ENCODE peak calls at places on chromosome 11, in seven cellular contexts. One of them, this sample, is unnamed.

GRCh38 chr11:19793356-19793755 is 80.7 kb downstream of the NAV2 start:
- DNase-seq in activated CD4-positive, CD25-positive, alpha-beta regulatory T cell: no peak
- DNase-seq in hypothalamus: no peak
- DNase-seq in mesendoderm: no peak
- DNase-seq in amniotic stem cell: no peak
- DNase-seq in effector memory CD8-positive, alpha-beta T cell: no peak
- DNase-seq in astrocyte of the spinal cord: no peak
- DNase-seq in this sample: no peak

GRCh38 chr11:2885017-2885675 is 429 bp downstream of the CDKN1C start:
- DNase-seq in hypothalamus: peak
- DNase-seq in amniotic stem cell: no peak
- DNase-seq in activated CD4-positive, CD25-positive, alpha-beta regulatory T cell: no peak
- DNase-seq in mesendoderm: peak
- DNase-seq in effector memory CD8-positive, alpha-beta T cell: peak
- DNase-seq in astrocyte of the spinal cord: peak
- DNase-seq in this sample: no peak

GRCh38 chr11:16297332-16297731 is 59.0 kb downstream of the SOX6 start:
- DNase-seq in amniotic stem cell: no peak
- DNase-seq in effector memory CD8-positive, alpha-beta T cell: no peak
- DNase-seq in activated CD4-positive, CD25-positive, alpha-beta regulatory T cell: no peak
- DNase-seq in astrocyte of the spinal cord: no peak
- DNase-seq in mesendoderm: no peak
- DNase-seq in hypothalamus: no peak
- DNase-seq in this sample: no peak

GRCh38 chr11:120695426-120695825 is 183.9 kb downstream of the GRIK4 start:
- DNase-seq in mesendoderm: no peak
- DNase-seq in astrocyte of the spinal cord: no peak
- DNase-seq in hypothalamus: no peak
- DNase-seq in amniotic stem cell: no peak
- DNase-seq in effector memory CD8-positive, alpha-beta T cell: no peak
- DNase-seq in activated CD4-positive, CD25-positive, alpha-beta regulatory T cell: no peak
- DNase-seq in this sample: no peak

GRCh38 chr11:59208956-59209355 is 3.8 kb downstream of the MPEG1 start:
- DNase-seq in hypothalamus: no peak
- DNase-seq in mesendoderm: no peak
- DNase-seq in effector memory CD8-positive, alpha-beta T cell: no peak
- DNase-seq in amniotic stem cell: no peak
- DNase-seq in astrocyte of the spinal cord: peak
- DNase-seq in activated CD4-positive, CD25-positive, alpha-beta regulatory T cell: no peak
- DNase-seq in this sample: no peak

GRCh38 chr11:9527481-9528140 is 45.9 kb upstream of the WEE1 start:
- DNase-seq in effector memory CD8-positive, alpha-beta T cell: no peak
- DNase-seq in hypothalamus: no peak
- DNase-seq in astrocyte of the spinal cord: peak
- DNase-seq in activated CD4-positive, CD25-positive, alpha-beta regulatory T cell: no peak
- DNase-seq in mesendoderm: no peak
- DNase-seq in amniotic stem cell: no peak
- DNase-seq in this sample: no peak

GRCh38 chr11:71397328-71397860 is 50.8 kb downstream of the DHCR7 start:
- DNase-seq in hypothalamus: no peak
- DNase-seq in mesendoderm: no peak
- DNase-seq in effector memory CD8-positive, alpha-beta T cell: no peak
- DNase-seq in activated CD4-positive, CD25-positive, alpha-beta regulatory T cell: no peak
- DNase-seq in astrocyte of the spinal cord: no peak
- DNase-seq in amniotic stem cell: no peak
- DNase-seq in this sample: no peak

GRCh38 chr11:115920087-115920461 is 415.9 kb upstream of the CADM1 start:
- DNase-seq in activated CD4-positive, CD25-positive, alpha-beta regulatory T cell: no peak
- DNase-seq in mesendoderm: peak
- DNase-seq in hypothalamus: no peak
- DNase-seq in amniotic stem cell: no peak
- DNase-seq in effector memory CD8-positive, alpha-beta T cell: no peak
- DNase-seq in astrocyte of the spinal cord: peak
- DNase-seq in this sample: no peak

GRCh38 chr11:76769645-76770586 is 13.2 kb upstream of the TSKU start:
- DNase-seq in activated CD4-positive, CD25-positive, alpha-beta regulatory T cell: no peak
- DNase-seq in effector memory CD8-positive, alpha-beta T cell: no peak
- DNase-seq in astrocyte of the spinal cord: no peak
- DNase-seq in amniotic stem cell: no peak
- DNase-seq in hypothalamus: no peak
- DNase-seq in mesendoderm: peak
- DNase-seq in this sample: no peak

GRCh38 chr11:69398529-69399492 is 82.7 kb upstream of the LINC01488 start:
- DNase-seq in activated CD4-positive, CD25-positive, alpha-beta regulatory T cell: no peak
- DNase-seq in effector memory CD8-positive, alpha-beta T cell: no peak
- DNase-seq in hypothalamus: no peak
- DNase-seq in amniotic stem cell: no peak
- DNase-seq in astrocyte of the spinal cord: peak
- DNase-seq in mesendoderm: peak
- DNase-seq in this sample: no peak